ENCODE peak calls at places on chromosomes 5 and 9, in nine cellular contexts. W is uterus; O is CD8-positive, alpha-beta memory T cell; T is neuronal stem cell; L is effector memory CD4-positive, alpha-beta T cell; B is psoas muscle; G is choroid plexus epithelial cell; M is WERI-Rb-1; E is astrocyte. N is an unnamed sample.

GRCh38 chr9:133888048-133888778 is 103.9 kb downstream of the VAV2 start:
- DNase-seq in W (no peak), O (no peak), T (no peak), L (no peak), B (no peak), G (no peak), M (peak), E (no peak), N (peak)

GRCh38 chr5:93062548-93062947 is 518.5 kb downstream of the NR2F1-AS1 start:
- DNase-seq in W (no peak), O (no peak), T (no peak), L (no peak), B (no peak), G (peak), M (peak), E (no peak), N (no peak)

GRCh38 chr5:154190652-154191304 is at the start of gene GALNT10:
- DNase-seq in W (peak), O (peak), T (peak), L (no peak), B (peak), G (peak), M (peak), E (no peak), N (peak)

GRCh38 chr5:134603059-134603458 is 29.6 kb downstream of the SAR1B start:
- DNase-seq in W (no peak), O (no peak), T (no peak), L (no peak), B (no peak), G (peak), M (no peak), E (peak), N (no peak)

GRCh38 chr9:94156549-94157407 is 72.5 kb downstream of the PTPDC1 start:
- DNase-seq in W (peak), O (no peak), T (no peak), L (no peak), B (peak), G (peak), M (no peak), E (peak), N (no peak)

GRCh38 chr9:89342213-89342612 is 23.9 kb downstream of the SECISBP2 start:
- DNase-seq in W (no peak), O (no peak), T (no peak), L (no peak), B (no peak), G (peak), M (no peak), E (no peak), N (no peak)

GRCh38 chr5:150544606-150545219 is 36.8 kb downstream of the NDST1 start:
- DNase-seq in W (peak), O (peak), T (peak), L (peak), B (peak), G (peak), M (peak), E (no peak), N (peak)

GRCh38 chr5:176658817-176659216 is 11.5 kb downstream of the TSPAN17 start:
- DNase-seq in W (no peak), O (peak), T (no peak), L (no peak), B (no peak), G (peak), M (no peak), E (no peak), N (no peak)

GRCh38 chr5:164306662-164307061 is 801.2 kb downstream of the MAT2B start:
- DNase-seq in W (no peak), O (no peak), T (no peak), L (no peak), B (no peak), G (peak), M (no peak), E (peak), N (no peak)

GRCh38 chr5:115349001-115349817 is 52.8 kb upstream of the CCDC112 start:
- DNase-seq in W (peak), O (no peak), T (no peak), L (no peak), B (peak), G (peak), M (no peak), E (peak), N (no peak)

GRCh38 chr5:122736086-122736485 is 38.8 kb upstream of the SNX2 start:
- DNase-seq in W (no peak), O (no peak), T (no peak), L (no peak), B (no peak), G (no peak), M (no peak), E (no peak), N (no peak)

GRCh38 chr5:61450170-61450815 is 118.2 kb downstream of the ZSWIM6 start:
- DNase-seq in W (no peak), O (no peak), T (peak), L (no peak), B (no peak), G (peak), M (no peak), E (peak), N (no peak)

GRCh38 chr5:54900906-54901725 is 84.3 kb downstream of the ESM1 start:
- DNase-seq in W (peak), O (no peak), T (no peak), L (no peak), B (peak), G (peak), M (no peak), E (peak), N (no peak)

GRCh38 chr5:64526709-64527439 is 21.1 kb downstream of the RGS7BP start:
- DNase-seq in W (no peak), O (no peak), T (no peak), L (no peak), B (no peak), G (no peak), M (no peak), E (no peak), N (no peak)

GRCh38 chr5:143471041-143471509 is 67.6 kb upstream of the NR3C1 start:
- DNase-seq in W (no peak), O (no peak), T (no peak), L (no peak), B (no peak), G (peak), M (no peak), E (peak), N (no peak)

GRCh38 chr9:25350011-25350410 is 328.2 kb downstream of the TUSC1 start:
- DNase-seq in W (no peak), O (no peak), T (no peak), L (no peak), B (no peak), G (no peak), M (no peak), E (no peak), N (no peak)

GRCh38 chr5:72280655-72281069 is 39.4 kb downstream of the MRPS27 start:
- DNase-seq in W (peak), O (no peak), T (no peak), L (no peak), B (no peak), G (peak), M (peak), E (peak), N (peak)

GRCh38 chr5:168420461-168420860 is 65.8 kb upstream of the RARS1 start:
- DNase-seq in W (no peak), O (no peak), T (no peak), L (no peak), B (no peak), G (no peak), M (peak), E (no peak), N (no peak)

GRCh38 chr5:117060099-117060498 is 485.5 kb upstream of the SEMA6A start:
- DNase-seq in W (no peak), O (no peak), T (no peak), L (no peak), B (no peak), G (no peak), M (no peak), E (no peak), N (no peak)

GRCh38 chr5:176895350-176895749 is 3.8 kb downstream of the HK3 start:
- DNase-seq in W (no peak), O (no peak), T (no peak), L (no peak), B (no peak), G (no peak), M (no peak), E (no peak), N (peak)

GRCh38 chr5:55363861-55364260 is 56.1 kb downstream of the MTREX start:
- DNase-seq in W (no peak), O (no peak), T (no peak), L (no peak), B (no peak), G (peak), M (no peak), E (peak), N (no peak)

GRCh38 chr5:6812800-6813731 is 99.8 kb downstream of the TENT4A start:
- DNase-seq in W (peak), O (no peak), T (no peak), L (no peak), B (no peak), G (peak), M (no peak), E (peak), N (no peak)

GRCh38 chr9:126703330-126704156 is 89.8 kb downstream of the LMX1B start:
- DNase-seq in W (no peak), O (no peak), T (no peak), L (no peak), B (no peak), G (no peak), M (no peak), E (no peak), N (peak)

GRCh38 chr9:4760122-4760521 is 19.1 kb upstream of the AK3 start:
- DNase-seq in W (no peak), O (no peak), T (no peak), L (no peak), B (no peak), G (no peak), M (no peak), E (no peak), N (no peak)

GRCh38 chr9:4756420-4756819 is 15.4 kb upstream of the AK3 start:
- DNase-seq in W (no peak), O (no peak), T (no peak), L (no peak), B (no peak), G (no peak), M (no peak), E (no peak), N (no peak)

GRCh38 chr9:4764033-4764432 is 23.0 kb upstream of the AK3 start:
- DNase-seq in W (no peak), O (no peak), T (no peak), L (no peak), B (no peak), G (no peak), M (no peak), E (no peak), N (no peak)

GRCh38 chr9:4762889-4763521 is 22.0 kb upstream of the AK3 start:
- DNase-seq in W (peak), O (no peak), T (peak), L (no peak), B (no peak), G (peak), M (no peak), E (no peak), N (peak)

DNA sequence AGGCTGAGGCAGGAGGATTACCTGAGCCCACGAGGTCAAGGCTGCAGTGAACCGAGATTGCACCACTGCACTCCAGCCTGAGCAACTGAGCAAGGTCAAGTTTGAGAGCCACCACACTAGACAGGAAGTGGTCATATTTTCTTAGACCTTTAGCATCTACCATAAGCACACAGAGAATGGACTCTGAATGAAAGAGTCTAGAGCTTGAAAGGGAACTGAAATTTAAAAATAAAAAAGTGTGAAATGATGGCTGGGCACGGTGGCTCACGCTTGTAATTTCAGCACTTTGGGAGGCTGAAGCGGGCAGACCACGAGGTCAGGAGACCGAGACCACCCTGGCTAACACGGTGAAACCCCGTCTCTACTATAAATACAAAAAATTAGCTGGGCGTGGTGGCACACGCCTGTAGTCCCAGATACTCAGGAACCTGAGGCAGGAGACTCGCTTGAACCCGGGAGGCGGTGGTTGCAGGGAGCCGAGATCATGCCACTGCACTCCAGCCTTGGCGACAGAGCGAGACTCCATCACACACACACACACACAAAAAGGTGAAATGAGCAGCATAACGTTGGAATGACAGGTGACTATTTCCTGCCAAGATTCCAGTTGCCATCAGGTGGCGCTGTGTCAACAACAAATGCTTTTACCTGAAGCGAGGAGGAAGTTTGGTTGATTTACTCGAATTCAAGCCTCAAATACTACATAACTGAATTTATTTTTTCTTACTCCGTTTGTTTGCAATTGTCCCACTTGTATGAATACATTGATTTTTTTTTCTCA is 21.3 kb upstream of the AK3 start:
- DNase-seq in W (peak), O (peak), T (peak), L (peak), B (peak), G (peak), M (peak), E (peak), N (peak)
- H3K4me3 ChIP-seq in W (no peak), O (no peak), T (peak), L (no peak), B (peak), G (peak), M (no peak), E (no peak), N (no peak)

GRCh38 chr9:127896395-127897193 is 2.8 kb downstream of the ST6GALNAC6 start:
- DNase-seq in W (no peak), O (no peak), T (no peak), L (no peak), B (no peak), G (no peak), M (no peak), E (no peak), N (no peak)
- H3K4me3 ChIP-seq in W (peak), O (no peak), T (no peak), L (no peak), B (peak), G (peak), M (no peak), E (no peak), N (no peak)

GRCh38 chr5:14107536-14107935 is 35.6 kb upstream of the TRIO start:
- DNase-seq in W (no peak), O (no peak), T (no peak), L (no peak), B (no peak), G (peak), M (no peak), E (no peak), N (no peak)

GRCh38 chr5:14109041-14109747 is 33.9 kb upstream of the TRIO start:
- DNase-seq in W (no peak), O (no peak), T (no peak), L (no peak), B (peak), G (peak), M (no peak), E (peak), N (no peak)

GRCh38 chr5:14110196-14110595 is 32.9 kb upstream of the TRIO start:
- DNase-seq in W (no peak), O (no peak), T (no peak), L (no peak), B (no peak), G (peak), M (no peak), E (no peak), N (no peak)

GRCh38 chr5:14109771-14110170 is 33.4 kb upstream of the TRIO start:
- DNase-seq in W (no peak), O (no peak), T (no peak), L (no peak), B (no peak), G (peak), M (no peak), E (no peak), N (no peak)

DNA sequence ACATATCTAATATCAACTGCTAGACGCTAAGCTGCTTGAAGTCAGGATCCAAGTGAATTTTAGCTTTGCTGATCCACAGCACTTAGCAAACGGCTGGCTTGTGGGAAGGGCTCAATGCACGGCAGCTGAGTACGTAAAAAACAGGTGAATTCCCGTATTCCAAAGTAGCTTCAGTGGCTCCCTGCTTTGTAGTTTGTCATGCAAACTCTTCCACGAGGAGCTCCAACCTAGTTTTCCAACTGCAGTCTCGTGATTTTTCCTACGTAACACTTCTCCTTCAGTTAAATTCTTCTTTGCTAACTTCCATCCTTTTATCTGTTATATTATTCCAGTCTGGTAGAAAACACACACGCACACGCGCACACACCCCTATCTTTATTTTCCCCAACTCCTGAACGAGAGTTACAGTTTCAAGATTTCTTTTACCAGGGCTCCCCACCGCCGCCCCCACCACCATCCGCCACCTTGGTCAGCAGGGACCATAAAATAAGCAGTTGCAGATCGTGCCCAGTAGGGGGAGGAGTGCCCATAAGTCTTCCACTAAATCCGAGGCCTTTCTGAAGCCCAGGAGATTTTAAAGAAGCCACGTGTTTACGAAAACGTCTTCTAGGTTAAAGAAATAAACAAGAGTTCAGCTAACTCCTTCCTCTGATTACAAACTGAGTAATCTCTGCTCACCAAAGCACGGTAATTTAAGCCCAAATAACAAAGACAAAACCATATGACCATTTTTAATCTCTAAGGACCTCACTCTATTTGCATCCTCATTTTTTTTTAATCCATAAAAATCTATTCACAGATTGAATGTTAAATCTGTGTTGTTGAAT is 34.8 kb upstream of the TRIO start:
- DNase-seq in W (peak), O (peak), T (peak), L (no peak), B (peak), G (peak), M (peak), E (peak), N (peak)
- H3K4me3 ChIP-seq in W (peak), O (no peak), T (no peak), L (no peak), B (peak), G (peak), M (peak), E (no peak), N (peak)

GRCh38 chr9:85876628-85877027 is 64.3 kb upstream of the NAA35 start:
- DNase-seq in W (no peak), O (no peak), T (no peak), L (no peak), B (no peak), G (no peak), M (no peak), E (no peak), N (no peak)
- H3K4me3 ChIP-seq in W (no peak), O (no peak), T (no peak), L (no peak), B (no peak), G (no peak), M (no peak), E (no peak), N (no peak)

GRCh38 chr5:173035904-173036707 is 20.0 kb upstream of the CREBRF start:
- DNase-seq in W (no peak), O (no peak), T (no peak), L (no peak), B (no peak), G (no peak), M (no peak), E (no peak), N (peak)
- H3K4me3 ChIP-seq in W (no peak), O (peak), T (no peak), L (peak), B (no peak), G (no peak), M (no peak), E (no peak), N (no peak)

GRCh38 chr5:76954383-76954763 is 1.5 kb downstream of the CRHBP start:
- DNase-seq in W (no peak), O (no peak), T (no peak), L (no peak), B (no peak), G (no peak), M (no peak), E (no peak), N (peak)
- H3K4me3 ChIP-seq in W (peak), O (no peak), T (no peak), L (no peak), B (peak), G (peak), M (peak), E (peak), N (peak)

N was measured in H7.